ENCODE peak calls at places on chromosome 14, in ten cellular contexts. M is lower lobe of right lung; Y is Peyer's patch; F is activated CD4-positive, alpha-beta memory T cell treated with anti-CD3 and anti-CD28 coated beads, Interleukin-2, amount 10 ng/mL, durations not matched to agents 7 days and 5 days; R is activated T-helper 1 cell treated with anti-CD3 and anti-CD28 coated beads, Interleukin-12 subunit alpha, Interleukin-12 subunit beta, Interleukin-2, Interleukin-4 antibody, amounts not matched to agents 30 ng/mL and 10 ng/mL and 1 ng/mL, durations not matched to agents 14 hours and 24 hours and 36 hours; J is activated CD8-positive, alpha-beta memory T cell treated with anti-CD3 and anti-CD28 coated beads for 1 hour; V is pons; X is stimulated activated CD4-positive, alpha-beta T cell treated with anti-CD3 and anti-CD28 coated beads, Interleukin-1b, Interleukin-23, amount 100 ng/mL, for 4 hours; U is activated CD4-positive, CD25-positive, alpha-beta regulatory T cell treated with anti-CD3 and anti-CD28 coated beads, Interleukin-2, amount 50 U/mL, for 16 hours; C is NCI-H1092 treated with DMSO at 0.1 percent for 48 hours. L is an unnamed sample.

GRCh38 chr14:106848330-106849121 is 1322.1 kb downstream of the TMEM121 start:
- DNase-seq in M (no peak), Y (no peak), F (no peak), R (no peak), J (no peak), V (no peak), X (no peak), U (no peak), C (no peak), L (no peak)

GRCh38 chr14:83556746-83557460 is 1973.0 kb upstream of the FLRT2 start:
- DNase-seq in M (no peak), Y (no peak), F (no peak), R (no peak), J (no peak), V (no peak), X (no peak), U (no peak), C (no peak), L (no peak)

GRCh38 chr14:101200008-101200649 is 296.6 kb upstream of the RTL1 start:
- DNase-seq in M (peak; percentile 20), Y (peak; percentile 25), F (no peak), R (no peak), J (no peak), V (no peak), X (no peak), U (no peak), C (no peak), L (no peak)

GRCh38 chr14:75119056-75119455 is 7.8 kb downstream of the NEK9 start:
- DNase-seq in M (no peak), Y (no peak), F (no peak), R (no peak), J (no peak), V (no peak), X (no peak), U (no peak), C (no peak), L (no peak)

GRCh38 chr14:81110186-81110585 is 110.6 kb downstream of the GTF2A1 start:
- DNase-seq in M (no peak), Y (no peak), F (no peak), R (no peak), J (no peak), V (no peak), X (no peak), U (no peak), C (no peak), L (no peak)

GRCh38 chr14:70907996-70908917 is 998 bp downstream of the PCNX1 start:
- DNase-seq in M (peak; percentile 71), Y (peak; percentile 62), F (peak; percentile 62), R (peak; percentile 50), J (no peak), V (peak; percentile 35), X (peak; percentile 44), U (peak; percentile 40), C (peak; percentile 64), L (no peak)

GRCh38 chr14:51849095-51849494 is 11.3 kb upstream of the GNG2 start:
- DNase-seq in M (no peak), Y (no peak), F (peak; percentile 63), R (peak; percentile 42), J (no peak), V (no peak), X (no peak), U (no peak), C (no peak), L (no peak)

GRCh38 chr14:39395555-39396254 is 36.5 kb downstream of the FBXO33 start:
- DNase-seq in M (no peak), Y (no peak), F (no peak), R (no peak), J (no peak), V (no peak), X (no peak), U (no peak), C (no peak), L (no peak)

GRCh38 chr14:105398726-105399440 is 545 bp downstream of the TEX22 start:
- DNase-seq in M (no peak), Y (no peak), F (peak; percentile 54), R (peak; percentile 45), J (no peak), V (no peak), X (peak; percentile 60), U (no peak), C (peak; percentile 60), L (no peak)

GRCh38 chr14:100309028-100309718 is 2.9 kb upstream of the SLC25A29 start:
- DNase-seq in M (no peak), Y (no peak), F (no peak), R (no peak), J (no peak), V (no peak), X (no peak), U (no peak), C (no peak), L (no peak)

GRCh38 chr14:28571636-28572035 is 195.0 kb upstream of the FOXG1 start:
- DNase-seq in M (no peak), Y (no peak), F (no peak), R (no peak), J (no peak), V (no peak), X (no peak), U (no peak), C (no peak), L (no peak)

GRCh38 chr14:35146711-35147149 is 24.4 kb downstream of the PRORP start:
- DNase-seq in M (no peak), Y (no peak), F (no peak), R (no peak), J (no peak), V (no peak), X (no peak), U (no peak), C (no peak), L (no peak)

GRCh38 chr14:83294941-83295340 is 1761.3 kb upstream of the SEL1L start:
- DNase-seq in M (no peak), Y (no peak), F (no peak), R (no peak), J (no peak), V (no peak), X (no peak), U (no peak), C (no peak), L (no peak)

GRCh38 chr14:94407906-94408305 is 19.5 kb upstream of the SERPINA1 start:
- DNase-seq in M (no peak), Y (no peak), F (no peak), R (no peak), J (no peak), V (no peak), X (no peak), U (no peak), C (no peak), L (no peak)

GRCh38 chr14:90733139-90733808 is 83.0 kb downstream of the TTC7B start:
- DNase-seq in M (no peak), Y (no peak), F (no peak), R (no peak), J (no peak), V (peak; percentile 95), X (no peak), U (no peak), C (no peak), L (no peak)

GRCh38 chr14:104436047-104436531 is 143.5 kb upstream of the C14orf180 start:
- DNase-seq in M (peak; percentile 74), Y (peak; percentile 55), F (peak; percentile 12), R (no peak), J (no peak), V (peak; percentile 10), X (no peak), U (no peak), C (no peak), L (no peak)

GRCh38 chr14:96445844-96446710 is 54.1 kb downstream of the AK7 start:
- DNase-seq in M (no peak), Y (no peak), F (no peak), R (no peak), J (no peak), V (no peak), X (no peak), U (no peak), C (no peak), L (no peak)

GRCh38 chr14:90553298-90553920 is 156.6 kb downstream of the CALM1 start:
- DNase-seq in M (no peak), Y (no peak), F (no peak), R (no peak), J (no peak), V (peak; percentile 46), X (no peak), U (no peak), C (peak; percentile 48), L (no peak)

L was measured in stimulated activated CD8-positive, alpha-beta memory T cell treated with anti-CD3 and anti-CD28 coated beads, Interleukin-4, amount 100 ng/mL, for 1 hour.